ENCODE peak calls at places on chromosomes 3 and 15, in ten cellular contexts. G is EL, L is GM20000, W is AG08395, N is progenitor cell of endocrine pancreas, Z is germinal center, R is SIG-M5, A is hepatocyte, M is KBM-7, D is cardiac muscle cell. F is an unnamed sample.

GRCh38 chr3:58556761-58557181 is 19.8 kb upstream of the ACOX2 start:
- DNase-seq in N (no peak), R (no peak), Z (no peak), A (no peak), D (no peak), G (no peak), M (no peak), L (no peak), W (no peak), F (no peak)

GRCh38 chr3:58324675-58325390 is 7.9 kb upstream of the PXK start:
- DNase-seq in D (no peak), R (no peak), W (no peak), N (no peak), L (no peak), A (no peak), M (no peak), Z (no peak), G (no peak), F (no peak)

GRCh38 chr3:166663194-166663593 is 716.9 kb downstream of the ZBBX start:
- DNase-seq in R (no peak), M (no peak), W (no peak), N (no peak), G (no peak), D (no peak), Z (no peak), A (no peak), L (no peak), F (peak)

GRCh38 chr3:157499342-157499963 is 3.8 kb downstream of the VEPH1 start:
- DNase-seq in M (peak), W (peak), L (no peak), N (peak), D (peak), A (peak), R (no peak), Z (no peak), G (peak), F (peak)

GRCh38 chr3:71160800-71161546 is 422.6 kb downstream of the FOXP1 start:
- DNase-seq in R (no peak), G (peak), M (no peak), D (no peak), L (no peak), Z (no peak), N (no peak), A (no peak), W (no peak), F (peak)

GRCh38 chr15:62792960-62793758 is 249.4 kb upstream of the TPM1 start:
- DNase-seq in W (no peak), A (no peak), Z (no peak), M (no peak), D (no peak), L (no peak), G (no peak), R (no peak), N (no peak), F (no peak)

GRCh38 chr15:28125673-28126651 is 26.8 kb upstream of the OCA2 start:
- DNase-seq in L (peak), G (peak), M (peak), Z (peak), A (peak), W (peak), D (peak), R (no peak), N (no peak), F (peak)

GRCh38 chr3:152155246-152155645 is 113.5 kb upstream of the MBNL1 start:
- DNase-seq in L (no peak), G (peak), A (no peak), N (no peak), W (no peak), R (no peak), D (no peak), Z (no peak), M (no peak), F (no peak)

GRCh38 chr15:50993598-50993997 is 85.1 kb downstream of the AP4E1 start:
- DNase-seq in Z (no peak), R (no peak), L (no peak), N (no peak), D (no peak), G (no peak), A (no peak), M (no peak), W (no peak), F (no peak)

GRCh38 chr3:193563999-193564398 is 9.3 kb upstream of the ATP13A4 start:
- DNase-seq in R (no peak), W (no peak), D (peak), L (no peak), A (peak), N (no peak), G (no peak), Z (no peak), M (no peak), F (peak)

GRCh38 chr3:133426721-133427120 is 26.9 kb downstream of the BFSP2 start:
- DNase-seq in A (no peak), Z (no peak), L (no peak), M (peak), R (no peak), N (no peak), D (no peak), W (peak), G (peak), F (peak)

GRCh38 chr3:101964861-101965260 is 115.5 kb downstream of the NFKBIZ start:
- DNase-seq in A (no peak), L (no peak), D (no peak), G (no peak), Z (no peak), M (no peak), R (no peak), N (no peak), W (no peak), F (no peak)

GRCh38 chr15:40493089-40493840 is 22.5 kb downstream of the CHST14 start:
- DNase-seq in G (peak), Z (no peak), M (peak), N (no peak), R (peak), W (no peak), A (no peak), L (no peak), D (no peak), F (no peak)

GRCh38 chr15:51580982-51581381 is 41.6 kb downstream of the DMXL2 start:
- DNase-seq in Z (no peak), M (no peak), D (no peak), A (no peak), N (no peak), L (no peak), W (no peak), G (no peak), R (no peak), F (no peak)

GRCh38 chr3:123317716-123318115 is 116.0 kb downstream of the SEC22A start:
- DNase-seq in G (no peak), D (no peak), A (no peak), L (no peak), N (no peak), W (no peak), Z (no peak), R (no peak), M (no peak), F (no peak)

GRCh38 chr3:126081618-126082333 is 2.1 kb downstream of the SLC41A3 start:
- DNase-seq in N (no peak), D (no peak), R (no peak), W (peak), Z (no peak), A (no peak), G (peak), M (peak), L (no peak), F (peak)

GRCh38 chr15:83651541-83651940 is 2.4 kb upstream of the ADAMTSL3 start:
- DNase-seq in N (no peak), L (no peak), R (no peak), M (no peak), D (no peak), W (no peak), Z (no peak), A (no peak), G (no peak), F (no peak)

GRCh38 chr3:51942603-51943450 is 664 bp downstream of the PARP3 start:
- DNase-seq in W (peak), M (no peak), N (peak), Z (peak), D (no peak), L (peak), R (no peak), A (peak), G (peak), F (peak)

GRCh38 chr15:73856458-73857192 is 16.7 kb upstream of the TBC1D21 start:
- DNase-seq in L (no peak), M (no peak), W (no peak), G (no peak), N (no peak), A (no peak), Z (no peak), D (no peak), R (no peak), F (no peak)

GRCh38 chr15:31304074-31304648 is 22.5 kb upstream of the KLF13 start:
- DNase-seq in G (no peak), D (no peak), L (no peak), R (no peak), Z (no peak), A (no peak), W (no peak), N (no peak), M (no peak), F (no peak)

GRCh38 chr3:66140763-66141372 is 79.9 kb upstream of the SLC25A26 start:
- DNase-seq in A (no peak), D (no peak), G (no peak), N (no peak), W (no peak), R (no peak), M (no peak), L (no peak), Z (no peak), F (no peak)

GRCh38 chr3:11514191-11514770 is 129.4 kb downstream of the VGLL4 start:
- DNase-seq in L (no peak), M (peak), D (no peak), G (peak), R (no peak), N (no peak), W (peak), Z (no peak), A (peak), F (no peak)

GRCh38 chr15:80695099-80695910 is at the start of gene ABHD17C:
- DNase-seq in D (peak), W (peak), A (peak), G (peak), L (peak), N (peak), Z (peak), R (no peak), M (peak), F (peak)

GRCh38 chr3:69542265-69543079 is 156.6 kb upstream of the FRMD4B start:
- DNase-seq in A (peak), D (peak), L (peak), G (no peak), M (no peak), Z (no peak), R (no peak), N (peak), W (no peak), F (no peak)

GRCh38 chr15:63601026-63601726 is 4.0 kb downstream of the FBXL22 start:
- DNase-seq in G (peak), D (peak), W (peak), L (peak), A (peak), M (peak), Z (peak), N (peak), R (no peak), F (no peak)

GRCh38 chr15:98257290-98257689 is 296.8 kb downstream of the ARRDC4 start:
- DNase-seq in L (no peak), R (no peak), A (no peak), G (no peak), Z (no peak), N (no peak), M (no peak), W (no peak), D (no peak), F (no peak)

GRCh38 chr3:113258311-113258710 is 47.0 kb downstream of the BOC start:
- DNase-seq in Z (no peak), D (no peak), N (no peak), G (no peak), A (no peak), M (no peak), W (no peak), L (no peak), R (no peak), F (no peak)

GRCh38 chr3:112982710-112983109 is 7.8 kb upstream of the CD200R1 start:
- DNase-seq in W (no peak), Z (no peak), M (no peak), G (no peak), L (no peak), D (no peak), N (no peak), R (no peak), A (no peak), F (no peak)

GRCh38 chr3:194879126-194879887 is 193.6 kb downstream of the FAM43A start:
- DNase-seq in N (no peak), D (no peak), W (no peak), M (peak), R (no peak), A (no peak), G (no peak), L (no peak), Z (no peak), F (peak)

GRCh38 chr3:59774613-59775012 is 724.8 kb upstream of the CFAP20DC start:
- DNase-seq in N (no peak), R (no peak), A (no peak), D (no peak), G (peak), Z (no peak), W (peak), L (no peak), M (no peak), F (peak)

GRCh38 chr15:92889390-92890113 is 10.6 kb upstream of the CHD2 start:
- DNase-seq in L (no peak), N (no peak), W (no peak), G (no peak), Z (no peak), M (no peak), A (no peak), R (no peak), D (no peak), F (no peak)

GRCh38 chr3:169594402-169594801 is 69.1 kb downstream of the MECOM start:
- DNase-seq in M (no peak), A (no peak), N (no peak), L (no peak), R (no peak), Z (no peak), G (no peak), D (no peak), W (no peak), F (no peak)

GRCh38 chr15:101167366-101167790 is 84.5 kb downstream of the CHSY1 start:
- DNase-seq in D (no peak), R (no peak), N (no peak), Z (no peak), M (no peak), G (no peak), A (no peak), L (no peak), W (no peak), F (no peak)

GRCh38 chr3:122962149-122962548 is 65.4 kb downstream of the SEMA5B start:
- DNase-seq in L (no peak), G (no peak), Z (no peak), R (no peak), N (no peak), A (no peak), M (no peak), W (no peak), D (no peak), F (no peak)

GRCh38 chr15:74421302-74422245 is 12.2 kb downstream of the SEMA7A start:
- DNase-seq in N (no peak), W (no peak), R (no peak), G (no peak), M (no peak), Z (no peak), D (no peak), A (no peak), L (no peak), F (no peak)

GRCh38 chr3:50164056-50164455 is 8.9 kb downstream of the SEMA3F start:
- DNase-seq in W (peak), D (no peak), Z (no peak), M (no peak), R (no peak), A (peak), G (peak), N (no peak), L (no peak), F (no peak)

GRCh38 chr3:44987318-44987717 is 11.3 kb downstream of the EXOSC7 start:
- DNase-seq in N (no peak), R (no peak), A (no peak), G (no peak), M (no peak), D (no peak), W (no peak), L (no peak), Z (no peak), F (no peak)

GRCh38 chr15:67149859-67150824 is 84.7 kb downstream of the SMAD3 start:
- DNase-seq in R (no peak), M (peak), A (peak), L (peak), Z (no peak), G (peak), N (no peak), D (no peak), W (peak), F (peak)

GRCh38 chr3:129038121-129038855 is 22.3 kb upstream of the GP9 start:
- DNase-seq in M (no peak), A (no peak), N (no peak), G (no peak), L (no peak), R (no peak), Z (no peak), D (no peak), W (no peak), F (no peak)